ENCODE peak calls at places on chromosome 1, in five cellular contexts. I is GM12865, B is WTC11, X is neural progenitor cell, V is Caco-2. N is an unnamed sample.
A peak's percentile ranks its signal among the peaks of the same experiment; 100 is the strongest.

GRCh38 chr1:99818063-99818699 is 32.0 kb upstream of the AGL start:
- DNase-seq in I (no peak), B (no peak), X (no peak), V (no peak), N (peak; percentile 22)

GRCh38 chr1:82343381-82343780 is 542.6 kb downstream of the ADGRL2 start:
- DNase-seq in I (no peak), B (no peak), X (no peak), V (no peak), N (no peak)

GRCh38 chr1:156102634-156103511 is 11.6 kb upstream of the LMNA start:
- DNase-seq in I (no peak), B (no peak), X (no peak), V (no peak), N (peak; percentile 19)

GRCh38 chr1:153310526-153310925 is 2.2 kb downstream of the PGLYRP3 start:
- DNase-seq in I (no peak), B (no peak), X (no peak), V (no peak), N (no peak)

GRCh38 chr1:67978988-67979516 is 71.4 kb downstream of the DIRAS3 start:
- DNase-seq in I (no peak), B (no peak), X (no peak), V (no peak), N (peak; percentile 67)

GRCh38 chr1:47696404-47696910 is 258.6 kb downstream of the FOXD2 start:
- DNase-seq in I (no peak), B (no peak), X (no peak), V (no peak), N (no peak)

GRCh38 chr1:64484651-64485050 is 14.7 kb downstream of the CACHD1 start:
- DNase-seq in I (no peak), B (no peak), X (no peak), V (no peak), N (peak; percentile 53)

GRCh38 chr1:209945377-209945776 is 7.4 kb downstream of the SYT14 start:
- DNase-seq in I (no peak), B (no peak), X (no peak), V (no peak), N (no peak)

GRCh38 chr1:183021405-183022201 is 1.6 kb upstream of the LAMC1 start:
- DNase-seq in I (no peak), B (no peak), X (no peak), V (no peak), N (no peak)

GRCh38 chr1:229023651-229024295 is 247.1 kb upstream of the RAB4A start:
- DNase-seq in I (no peak), B (no peak), X (no peak), V (no peak), N (no peak)

GRCh38 chr1:211735208-211736170 is 60.1 kb upstream of the NEK2 start:
- DNase-seq in I (no peak), B (no peak), X (no peak), V (peak; percentile 40), N (peak; percentile 74)

GRCh38 chr1:110481968-110482623 is 31.1 kb downstream of the PROK1 start:
- DNase-seq in I (no peak), B (no peak), X (no peak), V (no peak), N (no peak)

GRCh38 chr1:163535807-163536206 is 214.1 kb downstream of the NUF2 start:
- DNase-seq in I (peak; percentile 3), B (no peak), X (peak; percentile 39), V (no peak), N (peak; percentile 48)

GRCh38 chr1:163013826-163014600 is 55.1 kb upstream of the RGS4 start:
- DNase-seq in I (peak; percentile 44), B (no peak), X (no peak), V (no peak), N (no peak)

GRCh38 chr1:78301141-78301540 is 189.6 kb upstream of the PTGFR start:
- DNase-seq in I (no peak), B (no peak), X (no peak), V (no peak), N (no peak)

GRCh38 chr1:42740756-42741580 is 932 bp upstream of the CLDN19 start:
- DNase-seq in I (no peak), B (peak; percentile 57), X (peak; percentile 69), V (no peak), N (no peak)

GRCh38 chr1:197838836-197839235 is 63.6 kb upstream of the DENND1B start:
- DNase-seq in I (no peak), B (no peak), X (no peak), V (no peak), N (peak; percentile 90)

GRCh38 chr1:248714248-248714647 is 11.7 kb upstream of the OR14I1 start:
- DNase-seq in I (no peak), B (no peak), X (peak; percentile 32), V (no peak), N (no peak)

GRCh38 chr1:206004821-206005220 is 1.6 kb upstream of the RAB7B start:
- DNase-seq in I (no peak), B (no peak), X (no peak), V (no peak), N (peak; percentile 90)

GRCh38 chr1:27536767-27537166 is 46.8 kb upstream of the WASF2 start:
- DNase-seq in I (no peak), B (peak; percentile 59), X (peak; percentile 79), V (no peak), N (peak; percentile 25)

GRCh38 chr1:26863677-26864060 is 720 bp downstream of the SFN start:
- DNase-seq in I (no peak), B (no peak), X (no peak), V (no peak), N (no peak)

GRCh38 chr1:118716775-118717174 is 271.4 kb downstream of the TBX15 start:
- DNase-seq in I (no peak), B (no peak), X (peak; percentile 17), V (no peak), N (peak; percentile 9)
- TF ChIP-seq CTCF in I (no peak), B (no peak), X (peak; percentile 48), V (peak; percentile 32), N (peak; percentile 8)

GRCh38 chr1:31746687-31747086 is 17.5 kb downstream of the ADGRB2 start:
- DNase-seq in I (no peak), B (no peak), X (no peak), V (no peak), N (no peak)

GRCh38 chr1:31747304-31747703 is 16.8 kb downstream of the ADGRB2 start:
- DNase-seq in I (no peak), B (no peak), X (no peak), V (no peak), N (no peak)

GRCh38 chr1:31744165-31744888 is 19.8 kb downstream of the ADGRB2 start:
- DNase-seq in I (peak; percentile 72), B (no peak), X (no peak), V (no peak), N (no peak)

GRCh38 chr1:31745071-31745897 is 18.9 kb downstream of the ADGRB2 start:
- DNase-seq in I (peak; percentile 63), B (peak; percentile 82), X (peak; percentile 76), V (peak; percentile 60), N (peak; percentile 40)

DNA sequence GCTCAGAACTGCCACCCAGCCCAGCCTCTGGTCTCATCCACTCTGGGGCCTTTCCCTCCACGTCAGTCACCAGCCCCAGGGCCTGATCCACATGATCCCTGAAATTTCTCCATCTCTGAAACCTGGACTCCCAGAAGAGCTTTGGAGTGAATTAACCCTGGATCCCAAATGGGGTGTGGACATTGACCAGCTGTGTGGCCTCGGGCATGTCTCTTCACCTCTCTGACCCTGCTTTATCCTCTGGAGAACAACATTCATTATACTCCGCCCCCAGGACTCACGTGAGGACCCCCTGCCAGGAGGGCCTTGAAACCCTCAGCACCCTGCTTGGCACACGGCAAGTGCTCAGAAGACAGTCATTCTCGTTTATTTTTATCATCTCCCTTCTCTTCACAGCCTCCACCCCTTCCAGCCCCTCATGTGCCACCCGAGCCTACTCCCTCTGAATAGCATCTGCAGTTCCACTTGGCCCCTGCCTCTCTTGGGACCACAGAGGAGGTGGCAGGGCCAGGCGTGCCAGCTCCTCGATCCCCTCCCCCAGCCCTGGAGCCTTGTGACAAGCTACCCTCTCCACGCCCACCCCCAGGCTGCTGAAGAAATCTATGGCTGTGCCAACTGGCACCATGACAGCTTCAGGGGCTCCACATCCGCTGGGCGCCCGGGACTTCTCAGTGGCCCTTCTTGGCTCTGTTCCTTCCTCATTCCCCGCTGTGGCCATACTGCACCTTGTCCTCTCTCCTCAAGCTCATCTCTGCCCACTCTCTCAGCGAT is 18.1 kb downstream of the ADGRB2 start:
- DNase-seq in I (no peak), B (no peak), X (no peak), V (no peak), N (no peak)
- TF ChIP-seq CTCF in I (no peak), B (no peak), X (no peak), V (no peak), N (no peak)

DNA sequence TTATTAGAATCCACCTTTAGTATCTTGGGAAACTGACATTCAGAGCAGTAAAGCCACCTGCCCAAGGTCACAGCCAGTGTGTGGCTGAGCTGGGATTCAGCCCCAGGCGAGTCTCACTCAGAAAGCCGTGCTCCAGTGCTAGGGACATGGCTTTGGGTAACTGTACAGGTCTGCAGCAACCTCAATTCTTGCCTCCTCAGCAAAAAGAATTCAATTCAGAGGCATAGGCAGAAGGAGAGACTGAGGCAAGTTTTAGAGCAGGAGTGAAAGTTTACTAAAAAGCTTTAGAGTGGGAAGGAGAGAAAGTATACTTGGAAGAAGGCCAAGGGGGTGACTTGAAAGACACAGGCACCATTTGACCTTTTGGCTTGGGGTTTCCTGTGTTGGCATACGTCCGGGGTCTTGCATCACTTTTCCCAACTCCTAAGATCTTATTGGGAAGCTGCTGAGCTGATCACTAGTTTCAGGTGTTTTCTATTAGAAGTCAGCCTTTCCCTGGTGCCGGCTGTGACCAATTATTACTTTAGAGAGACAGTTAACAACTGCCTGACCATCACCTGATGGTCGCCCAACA is 529.3 kb downstream of the MATN1 start:
- DNase-seq in I (no peak), B (no peak), X (no peak), V (no peak), N (no peak)
- TF ChIP-seq CTCF in I (no peak), B (no peak), X (no peak), V (no peak), N (no peak)

GRCh38 chr1:55287732-55288131 is 72.6 kb upstream of the USP24 start:
- DNase-seq in I (peak; percentile 48), B (no peak), X (no peak), V (no peak), N (no peak)

GRCh38 chr1:55286851-55287602 is 71.9 kb upstream of the USP24 start:
- DNase-seq in I (peak; percentile 10), B (no peak), X (no peak), V (no peak), N (no peak)

GRCh38 chr1:55289042-55289441 is 73.9 kb upstream of the USP24 start:
- DNase-seq in I (no peak), B (no peak), X (no peak), V (no peak), N (no peak)

GRCh38 chr1:55288245-55288644 is 73.1 kb upstream of the USP24 start:
- DNase-seq in I (peak; percentile 84), B (no peak), X (no peak), V (no peak), N (no peak)

GRCh38 chr1:55289614-55290013 is 74.5 kb upstream of the USP24 start:
- DNase-seq in I (no peak), B (no peak), X (no peak), V (no peak), N (no peak)
- TF ChIP-seq CTCF in I (no peak), B (no peak), X (peak; percentile 28), V (no peak), N (no peak)